ENCODE peak calls at places on chromosomes 6 and 20, in seven cellular contexts. I is BJ, L is BE2C, Y is brain microvascular endothelial cell, Q is ascending aorta, X is Peyer's patch, M is neural progenitor cell. A is an unnamed sample.

GRCh38 chr6:69105288-69105687 is 470.2 kb downstream of the ADGRB3 start:
- DNase-seq in I (no peak), L (no peak), Y (peak; percentile 11), Q (no peak), X (no peak), M (no peak), A (no peak)

GRCh38 chr20:31695849-31696804 is 26.5 kb downstream of the BCL2L1 start:
- DNase-seq in I (peak; percentile 70), L (no peak), Y (peak; percentile 40), Q (peak; percentile 90), X (peak; percentile 84), M (no peak), A (no peak)

GRCh38 chr6:158068893-158069799 is 87.5 kb downstream of the SYNJ2 start:
- DNase-seq in I (no peak), L (no peak), Y (peak; percentile 52), Q (peak; percentile 82), X (peak; percentile 84), M (no peak), A (peak; percentile 61)

GRCh38 chr6:111524252-111524651 is 41.2 kb upstream of the REV3L start:
- DNase-seq in I (no peak), L (no peak), Y (no peak), Q (no peak), X (no peak), M (no peak), A (no peak)

GRCh38 chr20:21719592-21720214 is 14.2 kb downstream of the PAX1 start:
- DNase-seq in I (no peak), L (peak; percentile 60), Y (peak; percentile 74), Q (no peak), X (peak; percentile 69), M (peak; percentile 71), A (peak; percentile 82)

GRCh38 chr20:50434653-50435396 is 75.4 kb upstream of the PTPN1 start:
- DNase-seq in I (peak; percentile 52), L (no peak), Y (peak; percentile 40), Q (no peak), X (no peak), M (no peak), A (no peak)

GRCh38 chr6:26126394-26127221 is 39.4 kb downstream of the HFE start:
- DNase-seq in I (no peak), L (no peak), Y (no peak), Q (no peak), X (peak; percentile 59), M (no peak), A (no peak)

GRCh38 chr6:170403451-170403850 is 96.9 kb downstream of the FAM120B start:
- DNase-seq in I (no peak), L (no peak), Y (peak; percentile 50), Q (no peak), X (no peak), M (peak; percentile 88), A (no peak)

GRCh38 chr20:297925-298754 is 770 bp downstream of the ZCCHC3 start:
- DNase-seq in I (no peak), L (peak; percentile 25), Y (peak; percentile 47), Q (peak; percentile 75), X (peak; percentile 89), M (peak; percentile 57), A (peak; percentile 84)

GRCh38 chr6:13454286-13455221 is 32.8 kb downstream of the GFOD1 start:
- DNase-seq in I (no peak), L (no peak), Y (peak; percentile 6), Q (peak; percentile 77), X (peak; percentile 90), M (no peak), A (peak; percentile 84)

GRCh38 chr20:10524643-10525042 is 89.5 kb downstream of the SLX4IP start:
- DNase-seq in I (no peak), L (no peak), Y (peak; percentile 61), Q (no peak), X (no peak), M (no peak), A (no peak)

GRCh38 chr6:89311853-89312531 is 3.1 kb downstream of the GABRR2 start:
- DNase-seq in I (no peak), L (peak; percentile 51), Y (peak; percentile 33), Q (peak; percentile 77), X (no peak), M (peak; percentile 83), A (peak; percentile 86)

GRCh38 chr6:105482956-105483355 is 80.1 kb upstream of the PREP start:
- DNase-seq in I (no peak), L (no peak), Y (no peak), Q (no peak), X (no peak), M (no peak), A (no peak)

GRCh38 chr6:98695076-98695816 is 139.1 kb upstream of the POU3F2 start:
- DNase-seq in I (no peak), L (no peak), Y (no peak), Q (no peak), X (no peak), M (no peak), A (no peak)

GRCh38 chr6:158322400-158322723 is 10.1 kb downstream of the TULP4 start:
- DNase-seq in I (no peak), L (no peak), Y (no peak), Q (no peak), X (no peak), M (no peak), A (no peak)

GRCh38 chr6:168179133-168179532 is 100.1 kb upstream of the FRMD1 start:
- DNase-seq in I (no peak), L (no peak), Y (no peak), Q (peak; percentile 47), X (peak; percentile 34), M (no peak), A (peak; percentile 59)
- H3K4me3 ChIP-seq in I (no peak overlapping the region), L (no peak overlapping the region), Y (no peak overlapping the region), Q (no peak overlapping the region), X (no peak overlapping the region), M (no peak overlapping the region), A (no peak overlapping the region)

GRCh38 chr6:72826033-72826432 is 204.2 kb downstream of the KCNQ5 start:
- DNase-seq in I (no peak), L (no peak), Y (peak; percentile 5), Q (no peak), X (no peak), M (no peak), A (no peak)

GRCh38 chr6:72828904-72829303 is 207.0 kb downstream of the KCNQ5 start:
- DNase-seq in I (no peak), L (no peak), Y (no peak), Q (no peak), X (no peak), M (no peak), A (no peak)

GRCh38 chr6:72824833-72825232 is 203.0 kb downstream of the KCNQ5 start:
- DNase-seq in I (no peak), L (no peak), Y (no peak), Q (no peak), X (no peak), M (no peak), A (no peak)

GRCh38 chr6:72825265-72825918 is 203.5 kb downstream of the KCNQ5 start:
- DNase-seq in I (no peak), L (no peak), Y (peak; percentile 55), Q (no peak), X (no peak), M (no peak), A (no peak)

GRCh38 chr6:72826744-72827438 is 205.0 kb downstream of the KCNQ5 start:
- DNase-seq in I (no peak), L (no peak), Y (peak; percentile 50), Q (no peak), X (no peak), M (no peak), A (no peak)
- H3K4me3 ChIP-seq in I (no peak overlapping the region), L (no peak overlapping the region), Y (no peak overlapping the region), Q (no peak overlapping the region), X (no peak overlapping the region), M (no peak overlapping the region), A (no peak overlapping the region)

DNA sequence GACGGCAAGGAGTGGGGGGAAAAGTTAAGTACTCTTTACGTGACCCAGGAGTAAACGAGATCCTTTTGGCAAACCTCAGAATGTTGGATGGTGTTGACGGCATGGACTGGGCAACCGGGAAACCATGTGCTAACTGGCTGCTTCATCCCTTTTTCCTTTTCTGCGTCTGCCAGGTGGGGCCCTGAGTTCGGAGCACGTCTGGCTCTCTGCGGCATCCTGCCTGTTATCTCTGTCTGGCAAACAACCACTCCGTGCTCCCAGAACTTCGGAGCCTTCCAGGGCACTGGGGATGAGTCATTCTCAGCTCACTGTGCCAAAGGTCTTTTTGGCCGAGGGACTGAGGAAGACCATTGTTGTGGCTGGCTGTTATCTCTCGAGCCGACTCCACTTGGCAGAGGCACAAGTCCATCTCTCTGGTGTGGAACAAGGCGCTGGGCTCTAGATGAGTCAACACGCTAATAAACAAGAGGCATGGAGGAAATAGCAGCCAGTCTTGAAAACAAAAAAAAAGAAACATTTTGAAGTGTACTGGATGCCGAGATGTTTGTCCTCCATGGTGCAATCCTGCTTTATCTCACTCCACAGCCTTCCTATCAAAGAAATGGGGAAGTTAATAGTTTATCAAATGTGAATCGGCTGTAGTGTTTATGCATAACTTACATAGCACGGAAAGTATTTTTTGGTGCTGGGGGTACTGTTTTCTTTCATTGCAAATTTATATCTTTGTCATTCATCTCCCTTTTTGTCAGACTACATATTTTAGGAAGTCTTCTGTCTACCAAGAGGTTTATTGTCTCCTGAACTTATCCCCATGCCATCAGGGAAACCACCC is 64.6 kb upstream of the TXNDC5 start:
- DNase-seq in I (peak; percentile 72), L (peak; percentile 91), Y (peak; percentile 96), Q (peak; percentile 84), X (peak; percentile 92), M (no peak), A (peak; percentile 89)
- H3K4me3 ChIP-seq in I (peak overlapping the region; percentile 0), L (peak overlapping the region; percentile 50), Y (no peak overlapping the region), Q (peak overlapping the region; percentile 14), X (peak overlapping the region; percentile 22), M (no peak overlapping the region), A (no peak overlapping the region)

DNA sequence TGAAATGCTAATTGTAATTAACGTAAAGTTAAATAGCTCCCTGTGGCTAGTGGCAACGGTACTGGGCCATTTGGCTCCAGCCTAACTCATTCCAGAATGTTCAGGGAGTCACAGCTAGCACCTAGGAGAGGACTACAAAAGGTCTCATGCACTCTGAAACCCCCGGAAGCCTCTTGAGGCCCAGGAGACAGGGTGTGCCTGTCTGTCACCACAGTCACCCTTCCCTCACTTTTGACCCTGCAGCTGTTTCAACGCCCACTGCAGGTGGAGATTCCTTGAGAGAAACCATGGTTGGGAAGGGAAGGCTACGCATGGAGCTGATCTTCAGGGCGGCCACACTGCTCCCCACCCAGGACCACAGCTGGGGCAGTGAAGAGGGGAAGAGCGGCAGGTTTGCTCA is 58.6 kb downstream of the SULF2 start:
- DNase-seq in I (no peak), L (no peak), Y (no peak), Q (no peak), X (no peak), M (no peak), A (no peak)
- H3K4me3 ChIP-seq in I (no peak overlapping the region), L (no peak overlapping the region), Y (no peak overlapping the region), Q (no peak overlapping the region), X (no peak overlapping the region), M (no peak overlapping the region), A (no peak overlapping the region)